ENCODE peak calls at places on chromosomes 1 and 21, in ten cellular contexts. J is body of pancreas, S is tibial artery, L is endodermal cell, P is small intestine, K is neural progenitor cell, U is psoas muscle, O is mesenchymal stem cell, F is IMR-90, X is fibroblast of lung. H is an unnamed sample. For H3K4me1, the result is how much of the 10 kb centered on the place peaks cover.

GRCh38 chr1:151838491-151839412 is 868 bp downstream of the C2CD4D start:
- DNase-seq in J (no peak), S (peak), L (peak), P (no peak), K (peak), U (no peak), O (no peak), F (no peak), X (no peak), H (no peak)

GRCh38 chr1:58437623-58438022 is 108.9 kb downstream of the OMA1 start:
- DNase-seq in J (no peak), S (no peak), L (no peak), P (no peak), K (no peak), U (no peak), O (no peak), F (no peak), X (no peak), H (no peak)

GRCh38 chr1:228754646-228755268 is 19.5 kb downstream of the RHOU start:
- DNase-seq in J (no peak), S (no peak), L (no peak), P (no peak), K (no peak), U (no peak), O (no peak), F (no peak), X (no peak), H (no peak)

GRCh38 chr1:67347688-67348472 is 40.2 kb downstream of the IL12RB2 start:
- DNase-seq in J (peak), S (no peak), L (peak), P (peak), K (peak), U (peak), O (peak), F (peak), X (peak), H (peak)

GRCh38 chr21:42478504-42478903 is 17.5 kb downstream of the RSPH1 start:
- DNase-seq in J (no peak), S (no peak), L (no peak), P (no peak), K (no peak), U (no peak), O (no peak), F (no peak), X (no peak), H (no peak)

GRCh38 chr1:63124666-63125191 is 197.6 kb upstream of the FOXD3 start:
- DNase-seq in J (no peak), S (no peak), L (no peak), P (no peak), K (no peak), U (no peak), O (peak), F (peak), X (peak), H (no peak)

GRCh38 chr1:29706936-29707335 is 470.6 kb downstream of the PTPRU start:
- DNase-seq in J (peak), S (no peak), L (peak), P (no peak), K (peak), U (no peak), O (peak), F (peak), X (peak), H (no peak)

GRCh38 chr1:152026895-152027294 is 9.9 kb downstream of the S100A11 start:
- DNase-seq in J (no peak), S (no peak), L (no peak), P (no peak), K (no peak), U (no peak), O (no peak), F (peak), X (peak), H (no peak)

GRCh38 chr1:6634278-6635052 is 9.8 kb downstream of the THAP3 start:
- DNase-seq in J (peak), S (peak), L (peak), P (peak), K (peak), U (peak), O (peak), F (peak), X (peak), H (peak)

GRCh38 chr1:195768936-195769335 is 839.3 kb downstream of the KCNT2 start:
- DNase-seq in J (no peak), S (no peak), L (no peak), P (no peak), K (no peak), U (no peak), O (no peak), F (peak), X (peak), H (no peak)

GRCh38 chr1:21270086-21270689 is 20.1 kb downstream of the ECE1 start:
- DNase-seq in J (peak), S (peak), L (peak), P (peak), K (peak), U (peak), O (peak), F (peak), X (peak), H (peak)

GRCh38 chr1:65247419-65248359 is 61.7 kb upstream of the DNAJC6 start:
- DNase-seq in J (peak), S (no peak), L (no peak), P (no peak), K (no peak), U (no peak), O (peak), F (peak), X (peak), H (peak)

GRCh38 chr1:219990782-219991510 is 55.4 kb downstream of the EPRS1 start:
- DNase-seq in J (no peak), S (no peak), L (no peak), P (peak), K (peak), U (no peak), O (peak), F (peak), X (peak), H (no peak)

GRCh38 chr1:24022611-24023359 is 42.7 kb upstream of the SRSF10 start:
- DNase-seq in J (no peak), S (no peak), L (peak), P (peak), K (no peak), U (peak), O (peak), F (peak), X (peak), H (peak)

GRCh38 chr1:87104945-87105344 is 190.5 kb downstream of the HS2ST1 start:
- DNase-seq in J (no peak), S (no peak), L (no peak), P (no peak), K (no peak), U (no peak), O (no peak), F (no peak), X (no peak), H (no peak)

GRCh38 chr1:228781161-228781771 is 46.0 kb downstream of the RHOU start:
- DNase-seq in J (no peak), S (no peak), L (peak), P (peak), K (peak), U (no peak), O (peak), F (peak), X (no peak), H (peak)

GRCh38 chr1:57249511-57249910 is 174.3 kb downstream of the DAB1 start:
- DNase-seq in J (no peak), S (no peak), L (no peak), P (no peak), K (no peak), U (no peak), O (no peak), F (no peak), X (no peak), H (no peak)

GRCh38 chr21:36707763-36708511 is 9.0 kb downstream of the SIM2 start:
- DNase-seq in J (no peak), S (no peak), L (peak), P (no peak), K (peak), U (no peak), O (no peak), F (no peak), X (no peak), H (no peak)
- H3K27ac ChIP-seq in J (no peak), S (no peak), L (no peak), P (no peak), K (no peak), U (no peak), O (no peak), F (peak), X (no peak), H (no peak)

DNA sequence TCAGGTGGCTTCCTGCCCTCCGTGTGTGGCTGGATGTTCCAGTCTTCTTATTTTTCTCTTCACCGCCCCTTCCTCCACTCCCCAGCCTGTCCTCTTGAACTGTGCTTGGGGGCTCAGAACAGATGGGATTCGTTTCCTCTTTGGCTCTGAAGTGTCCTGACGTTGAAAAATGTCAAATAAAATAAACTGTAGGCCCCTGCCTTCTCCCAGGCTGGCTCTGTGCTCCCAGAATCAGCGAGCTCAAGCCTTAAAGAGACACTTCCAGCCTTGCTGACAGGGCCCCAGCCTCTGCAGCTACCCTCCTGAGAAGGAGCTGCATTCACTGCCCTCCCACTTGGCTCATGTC is 104.2 kb upstream of the IPO9 start:
- DNase-seq in J (no peak), S (no peak), L (no peak), P (no peak), K (no peak), U (no peak), O (no peak), F (peak), X (peak), H (no peak)
- H3K4me1 ChIP-seq in J (under half), S (half or more), L (under half), P (under half), K (under half), U (under half), O (under half), F (under half), X (under half), H (under half)

GRCh38 chr1:27427836-27428315 is 35.5 kb downstream of the GPR3 start:
- DNase-seq in J (no peak), S (no peak), L (no peak), P (no peak), K (no peak), U (no peak), O (no peak), F (no peak), X (no peak), H (no peak)
- H3K27ac ChIP-seq in J (no peak), S (peak), L (peak), P (peak), K (no peak), U (peak), O (no peak), F (no peak), X (no peak), H (peak)

DNA sequence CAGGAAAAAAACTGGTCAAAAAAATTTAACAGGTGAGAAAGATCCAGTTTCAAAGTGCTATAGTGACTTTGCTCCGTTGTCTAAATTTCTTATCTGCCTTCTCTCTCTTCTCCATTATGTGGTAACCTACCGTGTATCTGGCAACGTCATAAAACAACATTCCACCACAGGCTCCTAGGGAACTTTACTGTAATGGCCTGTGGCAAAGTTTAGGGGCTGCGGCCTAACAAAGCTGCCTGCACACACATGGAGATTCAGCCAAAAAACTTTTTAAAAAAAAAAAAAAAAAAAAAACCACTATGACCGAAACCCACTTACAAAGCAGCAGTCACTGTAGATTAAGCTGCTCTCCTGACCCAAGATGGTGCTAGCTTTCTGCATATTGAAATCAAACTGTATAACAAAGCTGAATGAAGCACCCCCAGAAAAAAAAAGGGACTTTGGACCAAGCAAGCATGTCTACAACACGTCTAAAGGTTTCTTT is 202.6 kb downstream of the SLC45A1 start:
- DNase-seq in J (no peak), S (no peak), L (no peak), P (peak), K (no peak), U (no peak), O (no peak), F (no peak), X (peak), H (no peak)
- H3K4me1 ChIP-seq in J (under half), S (under half), L (under half), P (under half), K (under half), U (half or more), O (under half), F (under half), X (under half), H (under half)

DNA sequence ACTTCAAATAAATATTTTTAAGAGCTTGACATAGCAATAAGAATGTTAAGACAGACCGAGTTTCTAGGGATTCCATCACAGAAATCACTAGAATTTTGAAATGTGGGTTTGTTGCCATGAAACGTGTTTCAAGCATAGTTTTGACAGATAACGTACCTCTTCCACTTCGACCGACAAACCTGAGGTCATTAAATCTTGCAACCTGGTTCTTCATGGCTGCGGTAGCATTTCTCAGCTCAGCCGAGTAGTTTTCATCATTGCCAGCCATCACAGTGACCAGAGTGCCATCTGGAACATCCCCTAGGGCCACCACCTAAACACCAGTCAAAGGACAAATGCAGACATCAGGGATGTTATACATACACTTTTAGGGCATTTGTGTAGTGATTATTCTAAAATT is 168.7 kb downstream of the RUNX1 start:
- DNase-seq in J (no peak), S (no peak), L (no peak), P (no peak), K (no peak), U (no peak), O (peak), F (no peak), X (no peak), H (no peak)
- H3K27ac ChIP-seq in J (no peak), S (no peak), L (no peak), P (no peak), K (no peak), U (no peak), O (peak), F (peak), X (peak), H (no peak)